ENCODE peak calls at places on chromosomes 11 and 22, in eight cellular contexts. D is uterus, N is tibial nerve, M is cardiac muscle cell, F is tibial artery, L is spleen, S is hepatocyte, X is BE2C. U is an unnamed sample. For H3K4me1 and H3K27me3, the result is how much of the 10 kb centered on the place peaks cover.

GRCh38 chr11:94793002-94793401 is 24.8 kb downstream of the AMOTL1 start:
- DNase-seq in D (no peak), N (no peak), M (no peak), F (no peak), L (no peak), S (no peak), X (no peak), U (no peak)

GRCh38 chr11:64242920-64243854 is 2.3 kb downstream of the FKBP2 start:
- DNase-seq in D (no peak), N (no peak), M (no peak), F (no peak), L (no peak), S (no peak), X (no peak), U (no peak)

GRCh38 chr11:110422306-110422924 is 7.3 kb upstream of the FDX1 start:
- DNase-seq in D (no peak), N (no peak), M (no peak), F (no peak), L (no peak), S (no peak), X (no peak), U (no peak)

GRCh38 chr11:130068986-130069683 is 559 bp upstream of the APLP2 start:
- DNase-seq in D (peak), N (peak), M (no peak), F (peak), L (peak), S (peak), X (no peak), U (peak)

GRCh38 chr11:90646706-90647105 is 423.9 kb upstream of the CHORDC1 start:
- DNase-seq in D (no peak), N (no peak), M (no peak), F (no peak), L (no peak), S (no peak), X (no peak), U (no peak)

GRCh38 chr22:46064966-46065666 is 85.2 kb upstream of the PPARA start:
- DNase-seq in D (peak), N (peak), M (no peak), F (peak), L (no peak), S (no peak), X (no peak), U (peak)

GRCh38 chr11:79663012-79663411 is 222.2 kb upstream of the TENM4 start:
- DNase-seq in D (no peak), N (no peak), M (peak), F (no peak), L (no peak), S (no peak), X (no peak), U (no peak)

GRCh38 chr11:97290444-97291041 is 900.7 kb downstream of the JRKL start:
- DNase-seq in D (no peak), N (no peak), M (peak), F (no peak), L (no peak), S (no peak), X (no peak), U (no peak)

GRCh38 chr11:16807306-16807705 is 68.9 kb downstream of the C11orf58 start:
- DNase-seq in D (no peak), N (no peak), M (no peak), F (no peak), L (peak), S (no peak), X (no peak), U (no peak)

GRCh38 chr22:27995801-27996528 is 76.9 kb upstream of the PITPNB start:
- DNase-seq in D (no peak), N (no peak), M (no peak), F (no peak), L (peak), S (no peak), X (peak), U (no peak)

GRCh38 chr11:99683933-99684332 is 663.2 kb downstream of the CNTN5 start:
- DNase-seq in D (no peak), N (no peak), M (no peak), F (no peak), L (no peak), S (no peak), X (no peak), U (no peak)

GRCh38 chr11:1546536-1547466 is 25.3 kb downstream of the DUSP8 start:
- DNase-seq in D (peak), N (no peak), M (peak), F (no peak), L (no peak), S (peak), X (peak), U (peak)

GRCh38 chr11:132126973-132127900 is 756.8 kb downstream of the NTM start:
- DNase-seq in D (peak), N (peak), M (peak), F (peak), L (no peak), S (peak), X (no peak), U (peak)

GRCh38 chr22:23709107-23709506 is 18.3 kb downstream of the RGL4 start:
- DNase-seq in D (no peak), N (no peak), M (no peak), F (no peak), L (no peak), S (no peak), X (no peak), U (no peak)

GRCh38 chr11:876550-876949 is 33.9 kb downstream of the TSPAN4 start:
- DNase-seq in D (no peak), N (no peak), M (no peak), F (no peak), L (peak), S (no peak), X (no peak), U (no peak)

GRCh38 chr11:94706211-94706610 is 61.9 kb upstream of the AMOTL1 start:
- DNase-seq in D (no peak), N (no peak), M (no peak), F (no peak), L (no peak), S (peak), X (no peak), U (peak)

GRCh38 chr11:114168691-114169090 is 109.2 kb downstream of the ZBTB16 start:
- DNase-seq in D (no peak), N (no peak), M (no peak), F (no peak), L (no peak), S (no peak), X (no peak), U (no peak)

GRCh38 chr22:39905686-39906085 is 4.8 kb downstream of the GRAP2 start:
- DNase-seq in D (no peak), N (no peak), M (no peak), F (no peak), L (no peak), S (no peak), X (no peak), U (no peak)

DNA sequence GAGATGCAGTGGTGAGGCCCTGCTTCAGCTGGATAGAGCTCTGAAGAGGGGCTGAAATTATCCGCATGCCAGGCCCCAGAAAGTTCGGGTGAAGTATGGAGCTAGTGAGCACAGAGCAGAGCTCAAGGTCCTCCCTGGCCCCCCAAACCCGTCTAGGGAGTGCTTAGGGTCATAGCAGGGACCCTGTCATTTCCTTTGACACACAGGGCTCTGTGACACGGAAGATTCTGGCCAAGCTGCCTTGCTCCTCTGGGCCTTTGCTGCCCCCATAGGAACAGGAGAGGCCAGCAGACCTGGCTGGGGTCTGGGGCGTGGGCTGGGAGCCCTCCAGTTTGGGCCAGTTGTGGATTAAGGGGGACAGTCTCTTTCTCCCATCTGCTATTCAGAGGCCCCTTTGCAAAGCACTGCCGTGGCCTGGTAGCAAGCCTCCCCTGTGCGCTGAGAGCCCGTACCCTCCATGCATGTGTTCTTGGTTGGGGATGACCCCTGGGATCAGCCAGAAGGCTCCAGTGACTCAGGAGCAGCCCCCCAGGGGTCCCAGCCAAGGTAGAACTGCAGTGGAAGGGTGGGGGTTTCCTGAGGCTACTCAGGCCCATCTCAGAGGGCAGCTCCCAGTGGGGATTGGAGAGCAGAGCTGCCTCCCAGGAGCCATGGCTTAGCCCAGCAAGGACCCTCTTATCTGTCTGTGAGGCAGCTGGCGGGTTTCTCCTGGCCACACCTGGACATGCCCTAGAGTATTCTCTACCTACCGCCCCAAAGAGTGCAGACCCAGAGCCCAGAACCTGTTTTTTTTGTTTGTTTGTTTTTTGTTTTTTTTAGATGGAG is 42.3 kb downstream of the RNF141 start:
- DNase-seq in D (no peak), N (no peak), M (no peak), F (no peak), L (no peak), S (no peak), X (no peak), U (no peak)
- TF ChIP-seq CTCF in D (no peak), N (no peak), M (no peak), F (no peak), L (no peak), S (no peak), X (no peak), U (no peak)

GRCh38 chr11:14645985-14646900 is 2.6 kb downstream of the PDE3B start:
- DNase-seq in D (no peak), N (no peak), M (no peak), F (no peak), L (no peak), S (no peak), X (no peak), U (no peak)
- H3K4me1 ChIP-seq in D (under half), N (under half), M (under half), F (under half), L (half or more), S (under half), X (under half), U (under half)

GRCh38 chr11:12678991-12679390 is 4.8 kb downstream of the TEAD1 start:
- DNase-seq in D (no peak), N (no peak), M (no peak), F (no peak), L (no peak), S (no peak), X (no peak), U (no peak)
- H3K27me3 ChIP-seq in D (under half), N (under half), M (under half), F (under half), L (half or more), S (under half), X (under half), U (under half)

DNA sequence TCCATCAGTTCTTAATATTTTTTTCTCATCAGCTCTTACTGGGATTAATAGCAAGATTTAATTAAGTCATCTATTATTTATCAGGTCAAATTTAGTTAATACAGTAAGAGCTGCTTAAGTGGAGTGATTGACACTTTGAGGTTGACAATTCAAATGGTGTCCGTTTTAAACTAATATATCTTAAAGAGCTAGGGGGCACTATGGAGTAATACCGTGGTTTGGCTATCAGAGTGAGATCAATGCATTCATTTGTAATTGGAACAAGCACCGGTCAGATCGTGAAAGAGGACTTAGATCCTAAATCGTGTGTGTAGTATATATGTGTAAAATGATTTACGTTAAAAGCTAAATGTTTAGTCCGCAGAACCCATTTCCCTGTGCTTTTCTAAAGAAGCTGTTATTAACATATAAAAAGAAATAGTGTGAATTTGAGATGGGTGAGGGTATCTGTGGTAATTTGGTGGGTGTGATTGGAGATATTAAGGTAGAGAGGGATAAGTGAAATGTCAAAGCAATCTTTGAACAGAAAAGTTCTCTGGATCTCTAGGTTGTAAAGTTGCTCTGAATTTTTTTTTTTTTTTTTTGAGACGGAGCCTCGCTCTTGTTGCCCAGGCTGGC is 2.3 kb downstream of the SIK2 start:
- DNase-seq in D (no peak), N (peak), M (peak), F (no peak), L (no peak), S (peak), X (no peak), U (no peak)
- TF ChIP-seq CTCF in D (peak), N (peak), M (peak), F (peak), L (peak), S (peak), X (peak), U (peak)

GRCh38 chr11:47986219-47986618 is 5.9 kb downstream of the PTPRJ start:
- DNase-seq in D (no peak), N (no peak), M (no peak), F (no peak), L (no peak), S (no peak), X (no peak), U (no peak)
- H3K4me1 ChIP-seq in D (under half), N (under half), M (under half), F (under half), L (half or more), S (under half), X (under half), U (under half)

GRCh38 chr11:8250446-8250845 is 13.2 kb downstream of the LMO1 start:
- DNase-seq in D (peak), N (no peak), M (no peak), F (peak), L (peak), S (no peak), X (no peak), U (no peak)
- H3K27me3 ChIP-seq in D (under half), N (under half), M (under half), F (under half), L (under half), S (under half), X (under half), U (under half)

GRCh38 chr11:83285771-83286528 is at the start of gene CCDC90B:
- DNase-seq in D (peak), N (peak), M (peak), F (peak), L (peak), S (peak), X (peak), U (peak)
- TF ChIP-seq CTCF in D (peak), N (peak), M (peak), F (no peak), L (no peak), S (peak), X (peak), U (peak)

DNA sequence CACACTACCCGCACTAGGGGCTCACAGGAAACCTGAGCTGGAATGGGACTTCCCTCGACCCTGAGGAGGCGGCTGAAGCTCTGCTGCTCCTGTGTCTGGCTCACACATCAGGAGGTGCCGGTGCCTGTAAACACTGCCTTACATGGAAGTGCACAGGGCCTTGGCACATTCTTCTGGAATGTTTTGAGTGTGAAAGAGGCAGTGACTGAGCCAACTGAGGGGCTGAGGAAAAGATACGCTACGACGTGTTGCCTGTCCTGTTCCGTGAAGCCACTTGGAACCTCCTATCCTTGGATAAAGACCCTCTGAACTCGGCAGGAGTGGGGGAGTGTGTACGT is 10.5 kb downstream of the TXN2 start:
- DNase-seq in D (no peak), N (no peak), M (no peak), F (no peak), L (no peak), S (no peak), X (no peak), U (no peak)
- H3K4me1 ChIP-seq in D (under half), N (under half), M (under half), F (under half), L (half or more), S (under half), X (under half), U (under half)

GRCh38 chr11:126968915-126969314 is 31.7 kb downstream of the KIRREL3 start:
- DNase-seq in D (no peak), N (no peak), M (peak), F (no peak), L (no peak), S (no peak), X (no peak), U (no peak)
- H3K27me3 ChIP-seq in D (under half), N (under half), M (under half), F (under half), L (under half), S (under half), X (under half), U (under half)

DNA sequence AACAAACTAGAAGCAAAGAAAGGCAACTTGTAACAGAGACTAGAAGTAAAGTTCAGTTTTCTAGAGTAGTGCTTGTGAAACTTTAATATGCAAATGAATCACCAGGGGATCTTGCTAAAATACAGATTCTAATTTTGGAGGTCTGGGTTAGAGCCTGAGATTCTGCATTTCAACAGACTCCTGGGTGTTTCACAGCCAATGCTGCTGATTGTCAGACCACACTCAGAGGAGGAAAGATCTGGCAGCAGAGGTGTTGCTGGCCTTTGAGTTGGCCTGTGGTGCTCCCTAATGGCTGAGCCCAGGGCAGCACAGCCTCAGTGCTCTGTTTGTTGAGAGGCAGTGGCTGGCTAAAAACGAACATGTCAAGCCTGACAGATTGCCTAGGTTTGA is 5.4 kb downstream of the CRY2 start:
- DNase-seq in D (no peak), N (no peak), M (no peak), F (no peak), L (no peak), S (no peak), X (no peak), U (no peak)
- TF ChIP-seq CTCF in D (no peak), N (no peak), M (no peak), F (no peak), L (no peak), S (no peak), X (no peak), U (peak)